ENCODE peak calls at places on chromosomes 13 and 19, in eight cellular contexts. V, B, S, Q, F, K, I and P are unnamed samples.
A peak's percentile ranks its signal among the peaks of the same experiment; 100 is the strongest.

GRCh38 chr13:87676254-87677042 is 5.3 kb downstream of the SLITRK5 start:
- DNase-seq in V (peak; percentile 9), Q (no peak), I (no peak), S (no peak), B (peak; percentile 73), K (no peak), F (no peak), P (peak; percentile 76)

GRCh38 chr13:75645141-75645540 is 9.0 kb downstream of the LMO7 start:
- DNase-seq in S (no peak), V (no peak), I (no peak), Q (no peak), B (no peak), K (no peak), F (peak; percentile 42), P (no peak)

GRCh38 chr19:31340059-31341025 is 8.9 kb downstream of the TSHZ3 start:
- DNase-seq in B (peak; percentile 27), I (no peak), K (no peak), V (no peak), Q (no peak), S (peak; percentile 59), F (peak; percentile 62), P (peak; percentile 38)

GRCh38 chr13:90107658-90108057 is 1239.8 kb upstream of the MIR17HG start:
- DNase-seq in I (no peak), F (no peak), K (no peak), V (no peak), Q (no peak), S (no peak), B (no peak), P (no peak)

GRCh38 chr19:51123381-51124186 is 1.1 kb upstream of the SIGLEC9 start:
- DNase-seq in V (no peak), S (no peak), K (no peak), B (no peak), F (no peak), Q (no peak), I (no peak), P (no peak)

GRCh38 chr13:109126973-109127615 is 497.7 kb downstream of the MYO16 start:
- DNase-seq in S (no peak), B (no peak), Q (no peak), K (peak; percentile 17), V (peak; percentile 63), I (no peak), F (no peak), P (no peak)

GRCh38 chr19:36972594-36972993 is 56.5 kb downstream of the ZNF568 start:
- DNase-seq in S (no peak), Q (no peak), I (no peak), K (no peak), V (no peak), F (no peak), B (no peak), P (peak; percentile 56)

GRCh38 chr19:18710986-18711751 is 27.7 kb downstream of the CRTC1 start:
- DNase-seq in F (peak; percentile 78), V (no peak), Q (no peak), B (no peak), S (peak; percentile 87), I (no peak), K (no peak), P (peak; percentile 41)

GRCh38 chr13:110306340-110306959 is 507 bp downstream of the COL4A1 start:
- DNase-seq in B (peak; percentile 43), F (no peak), S (peak; percentile 68), Q (no peak), I (no peak), V (peak; percentile 69), K (no peak), P (peak; percentile 64)

DNA sequence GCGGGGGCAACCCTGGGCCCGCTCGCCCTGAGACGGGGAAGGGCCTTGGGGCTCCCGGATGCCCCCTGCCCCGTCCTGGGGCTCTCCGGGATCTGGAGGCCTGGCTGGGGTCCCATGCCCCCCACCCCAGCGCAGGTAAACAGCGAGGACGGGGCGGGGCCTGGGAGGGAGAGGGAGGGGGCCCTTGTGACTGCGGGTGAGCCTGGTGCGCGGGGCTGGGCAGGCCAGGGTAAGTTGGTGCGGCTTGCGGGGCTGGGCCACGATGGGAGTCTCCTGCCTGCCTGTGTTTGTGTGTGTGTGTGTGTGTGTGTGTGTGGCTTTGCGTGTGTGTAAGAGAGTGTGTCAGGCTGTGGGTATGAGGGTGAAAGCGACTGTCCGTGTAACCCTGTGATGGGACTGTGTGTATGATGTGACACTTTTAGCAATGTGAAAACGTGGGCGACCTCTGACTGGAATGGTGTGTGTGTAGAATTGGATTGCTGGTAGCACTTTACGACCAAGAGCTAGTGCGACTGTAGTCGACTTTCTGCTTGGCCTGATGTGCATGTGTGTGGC is 426 bp downstream of the KLC3 start:
- DNase-seq in V (peak; percentile 18), F (peak; percentile 8), B (peak; percentile 51), S (peak; percentile 15), Q (no peak), I (no peak), K (no peak), P (peak; percentile 56)
- H2AFZ ChIP-seq in V (no peak overlapping the region), F (peak overlapping the region; percentile 47), B (no peak overlapping the region), S (no peak overlapping the region), Q (peak overlapping the region; percentile 1), I (peak overlapping the region; percentile 72), K (peak overlapping the region; percentile 49), P (peak overlapping the region; percentile 72)

GRCh38 chr19:16000024-16000687 is 51.3 kb downstream of the OR10H4 start:
- DNase-seq in K (no peak), I (no peak), B (no peak), V (no peak), F (peak; percentile 10), S (no peak), Q (no peak), P (no peak)

GRCh38 chr19:16005925-16006324 is 57.1 kb downstream of the OR10H4 start:
- DNase-seq in Q (no peak), F (no peak), S (no peak), V (no peak), B (no peak), I (no peak), K (no peak), P (no peak)

GRCh38 chr19:16001481-16002312 is 52.9 kb downstream of the OR10H4 start:
- DNase-seq in S (peak; percentile 84), B (no peak), I (peak; percentile 15), K (no peak), V (no peak), F (peak; percentile 77), Q (no peak), P (no peak)

GRCh38 chr19:16002985-16003384 is 54.2 kb downstream of the OR10H4 start:
- DNase-seq in S (no peak), F (no peak), Q (no peak), B (no peak), V (no peak), K (no peak), I (no peak), P (no peak)

DNA sequence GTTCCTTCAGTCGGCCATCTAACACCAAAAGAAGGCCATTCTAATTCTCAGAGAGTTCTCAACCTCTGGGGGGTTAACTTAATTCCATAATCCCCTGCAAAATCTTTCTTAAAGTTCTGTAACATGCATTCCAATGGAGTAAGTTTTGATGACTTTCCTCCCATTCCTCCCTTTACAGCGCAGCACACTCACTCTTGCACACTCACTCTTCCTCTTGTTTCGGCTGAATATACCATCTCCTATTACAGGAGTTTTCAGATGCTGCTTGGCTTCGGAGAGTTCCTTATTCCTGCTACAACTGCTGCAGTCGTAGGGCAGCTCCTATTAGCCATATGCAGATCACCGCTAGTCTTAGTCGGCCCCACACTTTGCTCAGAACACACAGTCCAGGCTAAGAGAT is 53.6 kb downstream of the OR10H4 start:
- DNase-seq in B (no peak), V (no peak), Q (no peak), I (no peak), S (peak; percentile 30), F (peak; percentile 20), K (no peak), P (no peak)
- H2AFZ ChIP-seq in B (no peak overlapping the region), V (no peak overlapping the region), Q (no peak overlapping the region), I (peak overlapping the region; percentile 72), S (peak overlapping the region; percentile 70), F (peak overlapping the region; percentile 91), K (peak overlapping the region; percentile 3), P (no peak overlapping the region)

DNA sequence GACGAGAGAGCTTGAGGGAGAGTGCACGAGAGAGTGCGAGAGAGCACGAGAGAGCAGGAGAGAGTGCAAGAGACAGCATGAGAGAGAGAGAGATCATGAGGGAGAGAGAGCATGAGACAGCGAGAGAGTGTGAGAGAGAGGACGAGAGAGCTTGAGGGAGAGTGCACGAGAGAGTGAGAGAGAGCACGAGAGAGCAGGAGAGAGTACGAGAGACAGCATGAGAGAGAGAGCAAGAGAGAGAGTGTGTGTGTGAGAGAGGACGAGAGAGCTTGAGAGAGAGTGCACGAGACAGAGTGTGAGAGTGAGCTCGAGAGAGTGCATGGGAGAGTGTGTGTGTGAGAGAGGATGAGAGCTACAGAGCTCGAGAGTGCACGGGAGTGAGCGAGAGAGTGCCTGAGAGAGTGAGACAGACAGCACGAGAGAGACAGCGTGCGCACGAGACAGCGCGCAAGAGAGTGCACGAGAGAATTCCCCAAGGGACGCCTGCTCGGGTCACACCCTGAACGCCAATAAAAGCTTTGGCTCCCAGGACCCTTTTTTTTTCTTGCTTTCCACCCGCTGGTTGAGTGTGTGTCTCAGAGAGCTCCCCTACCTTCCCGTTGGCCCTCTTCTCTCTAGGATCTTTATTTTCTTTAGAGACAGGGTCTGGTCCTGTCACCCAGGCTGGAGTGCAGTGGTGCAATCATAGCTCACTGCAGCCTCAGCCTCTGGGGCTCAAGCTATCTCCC is 3.7 kb downstream of the CD70 start:
- DNase-seq in B (peak; percentile 72), Q (no peak), K (no peak), S (peak; percentile 2), V (peak; percentile 43), I (no peak), F (no peak), P (peak; percentile 77)
- H2AFZ ChIP-seq in B (no peak overlapping the region), Q (peak overlapping the region; percentile 98), K (peak overlapping the region; percentile 62), S (peak overlapping the region; percentile 50), V (peak overlapping the region; percentile 95), I (peak overlapping the region; percentile 72), F (peak overlapping the region; percentile 18), P (peak overlapping the region; percentile 86)

GRCh38 chr13:113121183-113121927 is 1.2 kb upstream of the F10 start:
- DNase-seq in S (no peak), I (no peak), V (no peak), F (no peak), Q (no peak), K (no peak), B (no peak), P (no peak)

GRCh38 chr13:113124211-113125025 is 1.8 kb downstream of the F10 start:
- DNase-seq in F (no peak), V (no peak), B (no peak), Q (no peak), K (no peak), I (no peak), S (no peak), P (no peak)

GRCh38 chr13:113123226-113124150 is 889 bp downstream of the F10 start:
- DNase-seq in F (no peak), V (no peak), S (no peak), I (no peak), Q (no peak), K (no peak), B (peak; percentile 41), P (peak; percentile 50)

GRCh38 chr13:113121928-113122420 is 625 bp upstream of the F10 start:
- DNase-seq in V (no peak), S (no peak), I (no peak), B (peak; percentile 27), K (no peak), F (no peak), Q (no peak), P (no peak)

GRCh38 chr13:113122571-113123225 is at the start of gene F10:
- DNase-seq in S (peak; percentile 74), V (peak; percentile 72), I (no peak), Q (no peak), B (peak; percentile 88), K (no peak), F (peak; percentile 75), P (peak; percentile 68)
- H2AFZ ChIP-seq in S (peak within 1 kb of the TSS; percentile 96), V (peak within 1 kb of the TSS; percentile 47), I (no peak within 1 kb of the TSS), Q (peak within 1 kb of the TSS; percentile 24), B (no peak within 1 kb of the TSS), K (peak within 1 kb of the TSS; percentile 81), F (peak within 1 kb of the TSS; percentile 94), P (peak within 1 kb of the TSS; percentile 78)